ENCODE peak calls at places on chromosome X, in five cellular contexts. E is H9, D is IMR-90, Z is neural progenitor cell, X is HepG2. O is an unnamed sample.

GRCh38 chrX:15564981-15565579 is 35.7 kb downstream of the ACE2 start:
- DNase-seq in D (peak), Z (peak), X (peak), E (peak), O (no peak)

GRCh38 chrX:140157611-140158010 is 192.3 kb upstream of the CXorf66 start:
- DNase-seq in D (peak), Z (peak), X (no peak), E (no peak), O (no peak)

GRCh38 chrX:150683536-150684146 is 9.6 kb upstream of the MTMR1 start:
- DNase-seq in Z (peak), X (peak), E (no peak), D (peak), O (no peak)

GRCh38 chrX:100647095-100647494 is 3.1 kb downstream of the SRPX2 start:
- DNase-seq in Z (no peak), X (no peak), E (no peak), D (no peak), O (no peak)

GRCh38 chrX:131059231-131059630 is 1.1 kb downstream of the ARHGAP36 start:
- DNase-seq in D (no peak), E (no peak), X (no peak), Z (no peak), O (no peak)

GRCh38 chrX:107738768-107739167 is 36.8 kb downstream of the TSC22D3 start:
- DNase-seq in X (no peak), Z (no peak), E (no peak), D (no peak), O (no peak)

GRCh38 chrX:119266364-119266995 is 30.4 kb downstream of the PGRMC1 start:
- DNase-seq in D (peak), E (no peak), X (peak), Z (peak), O (no peak)

GRCh38 chrX:51894697-51895336 is 1.4 kb downstream of the MAGED1 start:
- DNase-seq in X (no peak), D (peak), Z (peak), E (no peak), O (no peak)

GRCh38 chrX:24117288-24117687 is 32.2 kb upstream of the ZFX start:
- DNase-seq in Z (no peak), E (no peak), X (no peak), D (peak), O (no peak)

GRCh38 chrX:138708268-138708667 is 3.2 kb downstream of the FGF13 start:
- DNase-seq in D (no peak), E (no peak), X (no peak), Z (no peak), O (no peak)

GRCh38 chrX:15340867-15341266 is 5.5 kb upstream of the PIGA start:
- DNase-seq in Z (peak), E (no peak), D (no peak), X (no peak), O (no peak)

DNA sequence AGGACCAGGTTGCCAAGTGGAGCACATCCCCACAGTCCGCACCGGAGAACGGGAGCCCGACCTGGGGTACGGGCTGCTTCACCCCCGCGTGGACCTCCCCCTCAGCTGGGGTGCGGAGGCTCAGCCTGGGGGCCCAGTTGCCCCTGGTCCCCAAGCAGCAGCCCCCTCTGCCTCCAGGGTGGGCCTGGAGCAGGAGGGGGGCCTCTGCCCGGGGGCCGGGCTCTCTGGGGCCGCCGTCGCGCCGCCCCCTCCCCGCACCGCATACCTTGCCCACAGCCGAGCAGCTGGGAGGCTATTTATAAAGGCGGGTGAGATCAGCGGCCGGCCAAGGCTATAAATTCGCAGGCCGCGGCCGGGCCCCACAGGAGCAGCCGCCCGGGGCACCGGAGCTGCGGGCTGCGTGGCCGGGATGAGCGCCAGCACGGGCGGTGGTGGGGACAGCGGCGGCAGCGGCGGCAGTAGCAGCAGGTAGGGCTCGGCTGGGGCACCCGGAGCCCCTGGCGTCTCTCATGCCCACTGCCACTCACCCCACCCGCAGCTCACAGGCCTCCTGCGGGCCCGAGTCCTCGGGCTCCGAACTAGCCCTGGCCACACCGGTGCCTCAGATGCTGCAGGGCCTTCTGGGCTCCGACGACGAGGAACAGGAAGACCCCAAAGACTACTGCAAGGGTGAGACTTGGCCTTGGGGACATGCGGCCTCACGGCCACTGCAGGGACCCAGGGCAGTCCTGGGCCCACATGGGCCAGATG is at the start of gene SRPK3:
- DNase-seq in D (no peak), X (no peak), Z (no peak), E (no peak), O (no peak)
- H3K4me2 ChIP-seq in D (no peak), X (peak), Z (no peak), E (no peak), O (no peak)

DNA sequence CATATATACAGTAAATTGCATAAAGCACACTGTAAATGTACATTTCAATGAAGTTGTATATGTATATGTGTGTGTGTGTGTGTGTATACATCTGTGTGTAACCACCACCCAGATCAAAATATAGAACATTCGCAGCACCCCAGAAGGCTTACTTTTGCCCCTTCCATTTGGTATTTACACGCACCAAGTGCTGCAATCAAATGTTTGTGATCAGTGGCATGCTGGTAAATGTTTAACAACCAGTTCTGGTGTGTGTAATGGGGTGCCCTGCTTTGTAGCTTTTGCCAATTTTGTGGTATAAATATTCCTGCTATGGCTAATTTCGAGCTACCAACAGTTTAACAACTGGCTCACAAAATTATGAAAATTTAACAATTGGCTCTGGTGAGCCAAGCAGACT is 101.3 kb downstream of the RTL5 start:
- DNase-seq in D (no peak), E (peak), X (peak), Z (no peak), O (no peak)
- H3K4me2 ChIP-seq in D (no peak), E (no peak), X (no peak), Z (no peak), O (no peak)

GRCh38 chrX:68411729-68412128 is 21.6 kb downstream of the OPHN1 start:
- DNase-seq in Z (no peak), D (no peak), E (no peak), X (no peak), O (no peak)

GRCh38 chrX:68416592-68416991 is 16.7 kb downstream of the OPHN1 start:
- DNase-seq in D (no peak), Z (no peak), X (no peak), E (no peak), O (no peak)

GRCh38 chrX:68417651-68418050 is 15.6 kb downstream of the OPHN1 start:
- DNase-seq in D (no peak), E (no peak), Z (no peak), X (no peak), O (no peak)

GRCh38 chrX:68413254-68413653 is 20.0 kb downstream of the OPHN1 start:
- DNase-seq in E (no peak), X (no peak), D (no peak), Z (no peak), O (no peak)

GRCh38 chrX:68415289-68415688 is 18.0 kb downstream of the OPHN1 start:
- DNase-seq in X (no peak), Z (no peak), D (peak), E (no peak), O (no peak)
- H3K4me2 ChIP-seq in X (no peak), Z (no peak), D (no peak), E (no peak), O (no peak)

DNA sequence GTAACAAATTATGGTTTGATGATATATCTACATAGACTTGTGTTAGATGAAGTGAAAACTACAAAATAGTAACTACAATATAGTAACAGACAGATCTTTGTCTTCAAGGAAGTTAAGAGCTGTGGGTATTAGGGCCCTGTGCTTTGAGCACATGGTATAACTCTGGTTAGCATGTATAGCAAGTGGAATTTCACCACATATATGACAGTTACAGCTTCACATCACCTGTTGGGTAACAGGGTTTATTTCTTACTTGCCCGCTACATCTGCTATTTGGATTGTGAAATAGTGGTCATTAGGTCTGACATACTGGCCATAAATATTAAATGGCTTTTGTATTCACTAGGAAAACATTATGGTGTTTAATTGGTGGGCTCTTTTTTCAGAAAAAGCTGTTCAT is 20.2 kb downstream of the OFD1 start:
- DNase-seq in D (no peak), Z (no peak), E (no peak), X (no peak), O (no peak)
- H3K4me2 ChIP-seq in D (no peak), Z (no peak), E (no peak), X (no peak), O (no peak)

DNA sequence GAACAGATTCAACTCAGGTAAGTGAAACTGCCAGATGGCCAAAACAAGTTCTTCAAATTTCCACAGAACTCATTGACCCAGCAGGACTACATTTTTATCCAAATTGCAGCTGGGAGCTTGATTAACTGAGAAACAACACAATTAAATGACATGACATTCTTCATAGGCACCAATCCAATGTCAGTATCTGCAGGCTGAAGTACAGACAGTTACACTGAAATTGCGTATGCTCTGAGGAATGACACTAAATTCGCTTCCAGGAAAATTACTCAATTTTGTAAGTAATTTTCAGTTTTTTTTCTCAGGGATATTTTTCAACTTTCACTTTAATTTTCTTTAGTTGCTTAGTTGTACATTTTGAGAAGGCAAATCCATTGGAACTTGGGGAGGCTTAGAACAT is 4.5 kb downstream of the C1GALT1C1 start:
- DNase-seq in D (no peak), Z (no peak), X (no peak), E (no peak), O (no peak)
- H3K4me2 ChIP-seq in D (no peak), Z (no peak), X (no peak), E (no peak), O (no peak)

GRCh38 chrX:79181401-79181800 is 36.9 kb downstream of the GPR174 start:
- DNase-seq in D (no peak), Z (no peak), E (no peak), X (no peak), O (no peak)
- H3K4me2 ChIP-seq in D (no peak), Z (no peak), E (no peak), X (no peak), O (no peak)

DNA sequence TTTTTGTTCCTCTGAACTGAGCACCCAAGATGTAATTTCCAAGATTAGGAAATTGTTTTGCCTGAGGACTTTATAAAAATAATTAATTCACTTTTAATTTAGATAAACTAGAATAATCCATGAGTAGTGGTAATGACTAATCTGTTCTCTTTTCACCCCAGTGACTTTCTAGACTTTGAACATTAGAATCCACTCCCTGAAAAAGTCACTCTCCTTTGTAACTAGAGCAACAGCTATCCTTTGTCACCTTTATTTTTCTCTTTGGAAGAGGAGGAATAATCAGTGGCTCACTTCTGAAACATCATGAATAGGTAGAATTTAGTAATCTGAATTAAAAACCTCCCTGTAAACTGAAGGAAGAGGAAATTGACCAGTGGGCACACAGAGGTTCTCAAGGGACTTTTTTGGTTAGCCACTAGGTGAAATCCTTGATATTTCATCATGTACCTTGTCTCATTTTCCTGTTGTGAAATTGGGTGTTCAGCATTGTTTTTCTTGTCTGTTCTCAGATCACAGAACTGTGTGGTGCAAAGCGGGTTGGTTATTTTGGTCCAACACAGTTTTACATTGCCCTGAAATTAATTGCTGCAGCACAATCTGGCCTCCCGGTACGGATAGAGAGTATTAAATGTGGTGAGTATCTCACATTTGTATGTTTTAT is 59.4 kb downstream of the REPS2 start:
- DNase-seq in X (no peak), Z (no peak), E (no peak), D (no peak), O (no peak)
- H3K4me2 ChIP-seq in X (no peak), Z (no peak), E (no peak), D (no peak), O (no peak)

O was measured in neuronal stem cell.